ENCODE peak calls at places on chromosomes 6 and 20, in six cellular contexts. L, U, F, S, H and D are unnamed samples.
A peak's percentile ranks its signal among the peaks of the same experiment; 100 is the strongest.

GRCh38 chr6:110408891-110409290 is 6.5 kb downstream of the DDO start:
- DNase-seq in L (no peak), U (no peak), F (no peak), S (no peak), H (no peak), D (no peak)

GRCh38 chr20:64216036-64216435 is 39.5 kb upstream of the PCMTD2 start:
- DNase-seq in L (no peak), U (no peak), F (no peak), S (no peak), H (no peak), D (no peak)

GRCh38 chr6:136146130-136146529 is 104.0 kb downstream of the MTFR2 start:
- DNase-seq in L (no peak), U (no peak), F (no peak), S (no peak), H (no peak), D (no peak)

GRCh38 chr20:18907353-18907752 is 93.8 kb downstream of the SCP2D1 start:
- DNase-seq in L (no peak), U (no peak), F (no peak), S (no peak), H (no peak), D (no peak)

GRCh38 chr6:149881860-149882259 is 16.1 kb downstream of the RAET1E start:
- DNase-seq in L (no peak), U (no peak), F (no peak), S (no peak), H (no peak), D (no peak)

GRCh38 chr6:158223926-158224325 is 55.8 kb downstream of the GTF2H5 start:
- DNase-seq in L (no peak), U (no peak), F (no peak), S (no peak), H (no peak), D (no peak)

GRCh38 chr20:25546048-25546447 is 39.3 kb downstream of the NINL start:
- DNase-seq in L (no peak), U (no peak), F (no peak), S (no peak), H (no peak), D (no peak)

GRCh38 chr6:99369533-99369932 is 20.1 kb upstream of the FAXC start:
- DNase-seq in L (no peak), U (no peak), F (no peak), S (no peak), H (no peak), D (no peak)

GRCh38 chr20:61614311-61615100 is 362.4 kb downstream of the CDH4 start:
- DNase-seq in L (no peak), U (no peak), F (no peak), S (no peak), H (no peak), D (no peak)

GRCh38 chr20:57199656-57200405 is 66.6 kb downstream of the BMP7 start:
- DNase-seq in L (no peak), U (no peak), F (no peak), S (no peak), H (no peak), D (no peak)

GRCh38 chr6:163415620-163416379 is 1.3 kb downstream of the QKI start:
- DNase-seq in L (no peak), U (peak; percentile 66), F (no peak), S (peak; percentile 16), H (no peak), D (peak; percentile 77)